ENCODE peak calls at places on chromosome 22, in six cellular contexts. L is K562, R is H1, F is HepG2, I is GM12878, E is HCT116. D is an unnamed sample.

GRCh38 chr22:41777749-41778395 is 22.6 kb upstream of the CCDC134 start:
- DNase-seq in L (no peak), I (no peak), R (no peak), E (no peak), F (no peak), D (no peak)

GRCh38 chr22:38513063-38513462 is 7.0 kb upstream of the DDX17 start:
- DNase-seq in R (no peak), I (no peak), F (peak), E (no peak), L (peak), D (no peak)

GRCh38 chr22:25203082-25203481 is 3.4 kb downstream of the CRYBB3 start:
- DNase-seq in L (no peak), I (no peak), F (no peak), R (no peak), E (no peak), D (no peak)

GRCh38 chr22:23220485-23221350 is 40.4 kb downstream of the BCR start:
- DNase-seq in I (no peak), F (no peak), R (no peak), E (no peak), L (peak), D (peak)

GRCh38 chr22:17369553-17370035 is 334 bp downstream of the CECR2 start:
- DNase-seq in R (peak), I (no peak), L (peak), F (no peak), E (no peak), D (no peak)

GRCh38 chr22:40035351-40035750 is 40.6 kb downstream of the FAM83F start:
- DNase-seq in F (no peak), R (no peak), I (no peak), E (no peak), L (no peak), D (no peak)

GRCh38 chr22:17606472-17606871 is 22.1 kb downstream of the ATP6V1E1 start:
- DNase-seq in I (no peak), L (no peak), E (no peak), R (no peak), F (no peak), D (no peak)

GRCh38 chr22:38927033-38927789 is 30.2 kb upstream of the APOBEC3A start:
- DNase-seq in L (no peak), E (peak), F (no peak), I (peak), R (peak), D (peak)

GRCh38 chr22:31616315-31616980 is 45.6 kb downstream of the PISD start:
- DNase-seq in I (no peak), L (no peak), F (peak), E (no peak), R (no peak), D (no peak)

GRCh38 chr22:35380537-35381423 is at the start of gene HMOX1:
- DNase-seq in E (peak), F (peak), I (no peak), L (no peak), R (peak), D (peak)

GRCh38 chr22:29225422-29226090 is 19.9 kb downstream of the EMID1 start:
- DNase-seq in L (no peak), R (no peak), F (no peak), I (no peak), E (no peak), D (peak)

GRCh38 chr22:19757985-19758895 is 2.3 kb upstream of the TBX1 start:
- DNase-seq in I (no peak), F (no peak), E (no peak), L (no peak), R (peak), D (no peak)
- TF ChIP-seq EZH2 in I (no peak), F (no peak), E (no peak), L (no peak), R (peak), D (no peak)

GRCh38 chr22:19986410-19987341 is 29.9 kb downstream of the ARVCF start:
- DNase-seq in I (no peak), E (no peak), R (peak), F (peak), L (peak), D (peak)
- H2AFZ ChIP-seq in I (peak), E (no peak), R (no peak), F (no peak), L (peak), D (peak)

GRCh38 chr22:45185718-45186511 is 22.2 kb downstream of the NUP50 start:
- DNase-seq in F (no peak), E (no peak), L (no peak), I (no peak), R (no peak), D (no peak)
- TF ChIP-seq POLR2A in F (no peak), E (no peak), L (no peak), I (no peak), R (no peak), D (no peak)

DNA sequence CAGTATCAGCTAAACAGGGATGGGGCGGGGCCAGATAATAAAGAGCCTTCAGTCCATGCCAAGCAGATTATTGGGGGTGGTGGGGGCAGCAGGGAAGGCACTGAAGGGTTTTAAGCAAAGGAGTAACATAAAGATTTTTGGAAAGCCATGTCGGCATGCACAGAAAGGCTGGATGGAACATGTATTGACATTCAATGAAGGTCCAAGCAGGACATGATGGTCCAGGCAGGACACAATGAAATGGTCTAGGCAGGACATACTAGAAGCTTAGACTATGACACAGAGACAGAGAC is 37.0 kb downstream of the RTL6 start:
- DNase-seq in R (peak), E (no peak), I (no peak), L (no peak), F (no peak), D (no peak)
- TF ChIP-seq EZH2 in R (no peak), E (no peak), I (no peak), L (no peak), F (no peak), D (no peak)

GRCh38 chr22:45302047-45302446 is 7.7 kb upstream of the FAM118A start:
- DNase-seq in I (no peak), L (no peak), R (no peak), F (peak), E (no peak), D (peak)
- H2AFZ ChIP-seq in I (no peak), L (peak), R (no peak), F (no peak), E (no peak), D (no peak)

GRCh38 chr22:26526165-26526564 is 13.9 kb upstream of the TFIP11 start:
- DNase-seq in E (no peak), R (no peak), F (no peak), L (no peak), I (no peak), D (no peak)
- TF ChIP-seq POLR2A in E (no peak), R (no peak), F (no peak), L (no peak), I (no peak), D (no peak)

D was measured in endothelial cell of umbilical vein.